ENCODE peak calls at places on chromosomes 13 and 19, in four cellular contexts. E, J, A and K are unnamed samples.

GRCh38 chr19:10344780-10345179 is 5.4 kb upstream of the ICAM3 start:
- DNase-seq in J (no peak), A (no peak), E (no peak), K (no peak)

GRCh38 chr13:46146898-46147297 is 35.1 kb downstream of the LCP1 start:
- DNase-seq in A (no peak), E (no peak), J (no peak), K (no peak)

GRCh38 chr13:64633948-64634347 is 2596.2 kb downstream of the PCDH9 start:
- DNase-seq in A (no peak), E (no peak), J (no peak), K (no peak)

GRCh38 chr19:49554701-49555181 is 25.6 kb downstream of the NOSIP start:
- DNase-seq in A (no peak), J (no peak), E (no peak), K (no peak)

GRCh38 chr13:107216046-107216715 is 648.2 kb upstream of the ARGLU1 start:
- DNase-seq in A (no peak), E (no peak), J (no peak), K (no peak)

GRCh38 chr19:17420267-17420924 is 549 bp downstream of the MVB12A start:
- DNase-seq in J (no peak), A (no peak), E (peak), K (peak)

GRCh38 chr19:42474743-42475142 is 32.0 kb upstream of the CXCL17 start:
- DNase-seq in A (no peak), E (no peak), J (no peak), K (no peak)

GRCh38 chr13:51525567-51526165 is 58.6 kb upstream of the WDFY2 start:
- DNase-seq in J (no peak), A (no peak), E (no peak), K (no peak)

GRCh38 chr19:52099497-52100138 is 4.1 kb upstream of the ZNF841 start:
- DNase-seq in J (no peak), A (no peak), E (no peak), K (no peak)

GRCh38 chr13:103349664-103350063 is 283.4 kb upstream of the SLC10A2 start:
- DNase-seq in E (no peak), A (no peak), J (no peak), K (no peak)

GRCh38 chr13:50474094-50474654 is 369.3 kb downstream of the DLEU7 start:
- DNase-seq in J (no peak), E (no peak), A (no peak), K (no peak)

GRCh38 chr19:46416077-46416709 is 2.8 kb upstream of the CCDC8 start:
- DNase-seq in J (peak), A (no peak), E (peak), K (peak)

GRCh38 chr13:76398426-76398825 is 487.8 kb downstream of the KCTD12 start:
- DNase-seq in A (no peak), J (no peak), E (no peak), K (no peak)

DNA sequence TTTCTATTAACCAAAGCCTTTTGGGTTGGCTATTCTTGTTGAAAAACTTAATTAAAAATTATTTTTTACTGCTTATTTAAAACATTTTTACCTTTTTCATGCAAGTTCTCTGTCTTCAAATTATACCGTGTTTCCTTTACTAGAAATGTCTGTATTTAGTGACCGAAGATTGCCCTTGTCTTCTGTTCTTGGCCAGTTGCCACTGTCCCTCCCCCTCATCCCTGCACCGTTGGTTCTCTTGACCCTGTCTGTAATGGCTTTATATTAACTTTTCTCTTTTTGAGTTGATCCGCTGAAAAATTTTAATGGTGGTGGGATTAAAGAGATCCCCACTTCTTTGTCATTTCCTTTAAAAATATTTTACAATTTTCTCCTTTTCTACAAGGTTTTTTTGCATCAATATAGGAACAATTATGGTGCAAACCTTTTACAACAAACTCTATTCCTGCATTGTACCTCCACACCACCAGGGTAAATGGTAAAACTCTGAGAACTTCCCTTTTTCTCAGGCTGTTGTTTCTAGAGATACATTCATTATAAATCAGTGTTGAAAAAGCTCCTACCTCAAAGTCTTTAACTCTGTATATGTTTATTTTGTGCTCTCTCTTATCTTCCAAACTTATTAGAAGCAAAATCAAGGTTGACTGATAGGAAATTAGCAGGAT is 12.9 kb upstream of the RNF113B start:
- DNase-seq in E (no peak), J (no peak), A (no peak), K (peak)
- TF ChIP-seq MYC in E (no peak), J (no peak), A (no peak), K (no peak)

GRCh38 chr13:23557043-23557442 is 13.2 kb upstream of the TNFRSF19 start:
- DNase-seq in A (no peak), J (no peak), E (no peak), K (no peak)

GRCh38 chr13:23560571-23561089 is 9.6 kb upstream of the TNFRSF19 start:
- DNase-seq in E (no peak), J (no peak), A (no peak), K (no peak)

GRCh38 chr13:23561261-23561660 is 9.0 kb upstream of the TNFRSF19 start:
- DNase-seq in A (peak), J (no peak), E (no peak), K (no peak)

GRCh38 chr13:23557733-23558132 is 12.5 kb upstream of the TNFRSF19 start:
- DNase-seq in E (no peak), A (no peak), J (no peak), K (no peak)

GRCh38 chr13:23558675-23559536 is 11.3 kb upstream of the TNFRSF19 start:
- DNase-seq in J (peak), A (no peak), E (no peak), K (peak)
- TF ChIP-seq MYC in J (no peak), A (no peak), E (no peak), K (peak)

GRCh38 chr13:33838567-33839131 is 20.7 kb downstream of the RFC3 start:
- DNase-seq in A (no peak), E (no peak), J (no peak), K (no peak)
- TF ChIP-seq MYC in A (no peak), E (no peak), J (no peak), K (no peak)

DNA sequence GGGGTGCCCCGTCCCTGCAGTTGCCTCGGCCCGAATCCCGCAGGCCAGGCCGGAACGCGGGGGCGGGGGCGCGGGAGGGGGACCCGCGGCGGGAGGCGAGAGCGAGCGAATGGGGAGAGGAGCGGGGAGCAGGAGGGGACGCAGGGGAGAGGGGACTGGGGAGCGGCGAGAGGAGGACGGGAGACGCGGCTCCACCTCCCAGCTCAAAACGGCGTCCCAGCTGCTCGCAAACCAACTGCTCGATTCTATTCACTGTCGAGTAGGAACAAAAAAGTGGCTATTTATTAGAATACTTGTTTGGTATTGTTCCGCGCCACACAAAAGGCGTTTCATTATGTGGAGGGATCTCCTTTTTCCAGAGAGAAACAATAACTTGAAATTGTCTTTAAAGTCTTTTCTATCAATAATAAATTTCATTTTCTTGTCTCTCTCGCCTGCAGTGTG is 10.6 kb upstream of the SOX1 start:
- DNase-seq in E (no peak), J (no peak), A (no peak), K (no peak)
- TF ChIP-seq MYC in E (no peak), J (no peak), A (no peak), K (no peak)

GRCh38 chr13:96544965-96545364 is 449.3 kb downstream of the OXGR1 start:
- DNase-seq in J (no peak), E (no peak), A (no peak), K (no peak)
- TF ChIP-seq MYC in J (no peak), E (no peak), A (no peak), K (no peak)

DNA sequence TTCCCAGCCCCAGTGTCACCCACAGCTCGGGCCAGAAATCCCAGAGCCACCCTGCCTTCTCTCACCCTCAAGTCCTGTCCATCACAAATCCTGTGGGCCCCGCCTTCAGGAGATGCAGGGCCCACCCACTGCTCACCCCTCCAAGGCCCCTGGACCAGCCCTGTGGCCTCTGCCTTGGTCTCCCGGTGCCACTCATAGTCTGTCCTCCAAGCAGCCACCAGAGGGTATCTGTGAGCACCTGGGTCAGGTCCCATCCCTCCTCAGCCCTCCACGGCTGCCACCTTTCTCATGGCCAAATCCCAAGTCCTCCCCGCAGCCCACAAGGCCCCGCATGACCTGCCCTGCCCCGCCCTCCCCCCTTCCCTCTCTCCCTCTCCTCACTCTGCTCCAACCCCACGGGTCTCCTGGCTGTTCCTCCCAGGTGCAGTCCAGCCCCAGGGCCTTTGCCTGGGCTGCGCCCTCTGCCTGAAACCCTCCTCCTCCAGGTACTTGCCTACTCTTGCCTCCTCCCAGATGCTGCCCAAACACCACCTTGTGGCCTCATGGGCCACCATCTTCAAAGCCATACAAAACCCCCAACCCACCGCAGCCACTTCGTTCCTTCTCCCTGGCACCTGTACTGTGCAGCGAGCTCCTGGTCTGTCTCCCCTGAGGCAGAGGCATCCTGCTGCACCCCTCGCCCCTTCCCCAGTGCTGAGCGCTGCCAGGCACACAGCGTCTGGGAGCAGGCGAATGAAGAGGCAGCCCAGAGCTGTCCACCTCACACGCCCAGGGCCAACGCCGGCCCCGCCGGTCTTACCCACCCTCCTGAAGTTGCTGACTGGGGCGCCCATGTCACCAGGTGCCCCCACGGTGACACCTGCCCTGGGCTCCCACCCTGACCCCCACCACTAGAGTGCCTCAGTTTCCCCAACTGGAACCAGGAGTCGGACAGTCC is 13.2 kb upstream of the UQCR11 start:
- DNase-seq in E (peak), J (peak), A (no peak), K (peak)
- TF ChIP-seq MYC in E (no peak), J (no peak), A (no peak), K (no peak)

GRCh38 chr19:12784871-12785430 is 6.3 kb upstream of the JUNB start:
- DNase-seq in E (no peak), J (no peak), A (no peak), K (peak)

GRCh38 chr19:12783849-12784393 is 7.4 kb upstream of the JUNB start:
- DNase-seq in E (peak), J (no peak), A (no peak), K (peak)

GRCh38 chr19:12783226-12783848 is 7.9 kb upstream of the JUNB start:
- DNase-seq in J (no peak), E (no peak), A (no peak), K (peak)

GRCh38 chr19:12785431-12786011 is 5.8 kb upstream of the JUNB start:
- DNase-seq in J (no peak), E (no peak), A (no peak), K (peak)

DNA sequence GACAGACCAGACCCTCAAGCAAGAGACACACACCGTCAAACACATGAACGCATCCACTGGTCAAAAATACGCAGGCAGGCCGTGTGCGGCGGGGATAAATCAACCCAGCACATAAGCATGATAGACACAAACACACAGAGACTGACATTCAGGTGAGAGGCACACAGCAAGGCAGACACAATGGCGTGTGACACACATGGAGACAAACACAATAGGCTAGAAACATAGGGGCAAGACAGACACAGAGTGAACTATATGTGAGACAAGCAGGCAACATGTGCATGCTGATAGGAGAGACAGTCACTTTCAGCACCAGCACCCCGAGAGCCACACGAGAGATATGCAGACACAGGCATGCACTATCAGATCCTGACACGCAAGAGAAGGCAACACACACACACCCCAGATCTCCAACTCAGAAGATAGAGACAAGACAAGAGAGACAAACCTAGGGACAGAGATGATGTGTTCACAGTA is 6.9 kb upstream of the JUNB start:
- DNase-seq in J (no peak), E (peak), A (no peak), K (peak)
- TF ChIP-seq MYC in J (no peak), E (no peak), A (no peak), K (no peak)

GRCh38 chr19:4229179-4229931 is at the start of gene EBI3:
- DNase-seq in A (peak), J (no peak), E (peak), K (peak)
- TF ChIP-seq MYC in A (no peak), J (no peak), E (no peak), K (no peak)

DNA sequence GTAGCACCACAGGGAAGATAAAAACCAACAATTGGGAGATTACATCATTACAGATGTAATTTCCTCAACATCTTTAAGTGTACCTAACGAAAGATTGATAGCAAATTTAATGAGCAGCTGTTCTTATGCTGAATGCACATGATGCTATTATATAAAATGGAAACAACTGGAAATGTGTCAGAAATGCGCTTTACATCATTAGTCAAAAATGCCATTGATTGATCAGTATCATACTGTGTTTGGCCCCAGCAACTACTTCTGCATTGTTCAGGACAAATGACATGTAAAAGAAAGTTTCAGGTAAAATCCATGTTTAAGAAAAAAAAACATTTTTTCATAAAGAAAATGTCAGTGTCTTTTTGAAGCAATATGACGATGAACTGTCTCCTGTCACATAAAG is 625.5 kb upstream of the MIR17HG start:
- DNase-seq in A (no peak), E (no peak), J (no peak), K (no peak)
- TF ChIP-seq MYC in A (no peak), E (no peak), J (no peak), K (no peak)

GRCh38 chr19:50792246-50792851 is 2.1 kb downstream of the ACP4 start:
- DNase-seq in A (no peak), E (no peak), J (no peak), K (no peak)

GRCh38 chr19:50791594-50792245 is 1.5 kb downstream of the ACP4 start:
- DNase-seq in J (no peak), E (no peak), A (no peak), K (no peak)

GRCh38 chr19:50790365-50790825 is at the start of gene ACP4:
- DNase-seq in A (no peak), J (no peak), E (no peak), K (no peak)

GRCh38 chr19:50792852-50793250 is 2.6 kb downstream of the ACP4 start:
- DNase-seq in E (no peak), J (no peak), A (no peak), K (no peak)

GRCh38 chr19:50790898-50791562 is 815 bp downstream of the ACP4 start:
- DNase-seq in E (no peak), A (no peak), J (no peak), K (no peak)
- TF ChIP-seq MYC in E (no peak), A (no peak), J (no peak), K (no peak)